ENCODE peak calls at places on chromosomes 11 and 22, in ten cellular contexts. One of them, this sample, is unnamed.
A peak's percentile ranks its signal among the peaks of the same experiment; 100 is the strongest.

GRCh38 chr22:30860176-30861105 is 108.1 kb downstream of the MORC2 start:
- DNase-seq in CD4-positive, alpha-beta T cell: peak; percentile 17
- DNase-seq in PC-3: no peak
- DNase-seq in H9: peak; percentile 20
- DNase-seq in progenitor cell of endocrine pancreas: no peak
- DNase-seq in brain microvascular endothelial cell: no peak
- DNase-seq in kidney: no peak
- DNase-seq in bronchial epithelial cell: no peak
- DNase-seq in HFF-Myc: no peak
- DNase-seq in GM10248: no peak
- DNase-seq in this sample: no peak

GRCh38 chr11:76639621-76640020 is 30.9 kb downstream of the LRRC32 start:
- DNase-seq in CD4-positive, alpha-beta T cell: no peak
- DNase-seq in PC-3: no peak
- DNase-seq in H9: no peak
- DNase-seq in progenitor cell of endocrine pancreas: no peak
- DNase-seq in brain microvascular endothelial cell: no peak
- DNase-seq in kidney: no peak
- DNase-seq in bronchial epithelial cell: no peak
- DNase-seq in HFF-Myc: no peak
- DNase-seq in GM10248: no peak
- DNase-seq in this sample: no peak

GRCh38 chr11:75433443-75433842 is 440 bp upstream of the KLHL35 start:
- DNase-seq in CD4-positive, alpha-beta T cell: no peak
- DNase-seq in PC-3: no peak
- DNase-seq in H9: no peak
- DNase-seq in progenitor cell of endocrine pancreas: no peak
- DNase-seq in brain microvascular endothelial cell: no peak
- DNase-seq in kidney: no peak
- DNase-seq in bronchial epithelial cell: no peak
- DNase-seq in HFF-Myc: no peak
- DNase-seq in GM10248: no peak
- DNase-seq in this sample: no peak

GRCh38 chr11:62439785-62440602 is 21.2 kb downstream of the SCGB1A1 start:
- DNase-seq in CD4-positive, alpha-beta T cell: no peak
- DNase-seq in PC-3: peak; percentile 56
- DNase-seq in H9: no peak
- DNase-seq in progenitor cell of endocrine pancreas: no peak
- DNase-seq in brain microvascular endothelial cell: no peak
- DNase-seq in kidney: no peak
- DNase-seq in bronchial epithelial cell: no peak
- DNase-seq in HFF-Myc: no peak
- DNase-seq in GM10248: no peak
- DNase-seq in this sample: no peak

GRCh38 chr22:49159711-49160110 is 668.0 kb downstream of the BRD1 start:
- DNase-seq in CD4-positive, alpha-beta T cell: no peak
- DNase-seq in PC-3: no peak
- DNase-seq in H9: no peak
- DNase-seq in progenitor cell of endocrine pancreas: no peak
- DNase-seq in brain microvascular endothelial cell: no peak
- DNase-seq in kidney: no peak
- DNase-seq in bronchial epithelial cell: no peak
- DNase-seq in HFF-Myc: no peak
- DNase-seq in GM10248: no peak
- DNase-seq in this sample: no peak

GRCh38 chr11:27214713-27215112 is 148.3 kb downstream of the CCDC34 start:
- DNase-seq in CD4-positive, alpha-beta T cell: no peak
- DNase-seq in PC-3: no peak
- DNase-seq in H9: no peak
- DNase-seq in progenitor cell of endocrine pancreas: no peak
- DNase-seq in brain microvascular endothelial cell: no peak
- DNase-seq in kidney: no peak
- DNase-seq in bronchial epithelial cell: no peak
- DNase-seq in HFF-Myc: no peak
- DNase-seq in GM10248: no peak
- DNase-seq in this sample: no peak

GRCh38 chr22:45129703-45130524 is 33.8 kb upstream of the NUP50 start:
- DNase-seq in CD4-positive, alpha-beta T cell: no peak
- DNase-seq in PC-3: no peak
- DNase-seq in H9: no peak
- DNase-seq in progenitor cell of endocrine pancreas: no peak
- DNase-seq in brain microvascular endothelial cell: no peak
- DNase-seq in kidney: no peak
- DNase-seq in bronchial epithelial cell: peak; percentile 44
- DNase-seq in HFF-Myc: no peak
- DNase-seq in GM10248: peak; percentile 29
- DNase-seq in this sample: no peak

GRCh38 chr11:10267821-10268220 is 26.2 kb downstream of the SBF2 start:
- DNase-seq in CD4-positive, alpha-beta T cell: no peak
- DNase-seq in PC-3: no peak
- DNase-seq in H9: no peak
- DNase-seq in progenitor cell of endocrine pancreas: no peak
- DNase-seq in brain microvascular endothelial cell: no peak
- DNase-seq in kidney: no peak
- DNase-seq in bronchial epithelial cell: no peak
- DNase-seq in HFF-Myc: no peak
- DNase-seq in GM10248: no peak
- DNase-seq in this sample: no peak

DNA sequence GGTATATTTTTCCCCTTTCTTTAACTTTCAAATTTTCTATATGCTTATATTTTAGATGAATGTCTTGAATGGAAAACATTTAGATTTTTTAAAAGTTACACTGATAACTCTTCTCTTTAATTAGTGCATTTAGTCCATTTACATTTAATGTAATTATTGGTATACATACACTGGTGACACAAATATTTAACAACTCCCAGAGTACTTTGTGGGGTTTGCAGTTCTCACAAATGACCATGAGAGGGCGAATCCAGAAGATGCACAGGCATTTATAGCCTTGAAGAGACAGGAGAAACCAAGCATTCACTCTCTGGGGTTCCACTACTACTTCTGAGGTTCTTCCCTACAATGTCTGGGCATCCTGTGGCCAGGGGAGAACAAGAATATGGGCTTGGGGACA is 125.1 kb downstream of the TIMP3 start:
- DNase-seq in CD4-positive, alpha-beta T cell: no peak
- DNase-seq in PC-3: peak; percentile 6
- DNase-seq in H9: peak; percentile 48
- DNase-seq in progenitor cell of endocrine pancreas: no peak
- DNase-seq in brain microvascular endothelial cell: peak; percentile 39
- DNase-seq in kidney: no peak
- DNase-seq in bronchial epithelial cell: peak; percentile 53
- DNase-seq in HFF-Myc: peak; percentile 33
- DNase-seq in GM10248: peak; percentile 29
- DNase-seq in this sample: no peak
- TF ChIP-seq CTCF in CD4-positive, alpha-beta T cell: peak; percentile 23
- TF ChIP-seq CTCF in PC-3: peak; percentile 29
- TF ChIP-seq CTCF in H9: peak; percentile 72
- TF ChIP-seq CTCF in progenitor cell of endocrine pancreas: peak; percentile 58
- TF ChIP-seq CTCF in brain microvascular endothelial cell: peak; percentile 76
- TF ChIP-seq CTCF in kidney: peak; percentile 59
- TF ChIP-seq CTCF in bronchial epithelial cell: peak; percentile 58
- TF ChIP-seq CTCF in HFF-Myc: peak; percentile 69
- TF ChIP-seq CTCF in GM10248: peak; percentile 43
- TF ChIP-seq CTCF in this sample: peak; percentile 37

GRCh38 chr11:133065847-133066485 is 466.3 kb downstream of the OPCML start:
- DNase-seq in CD4-positive, alpha-beta T cell: no peak
- DNase-seq in PC-3: no peak
- DNase-seq in H9: no peak
- DNase-seq in progenitor cell of endocrine pancreas: no peak
- DNase-seq in brain microvascular endothelial cell: no peak
- DNase-seq in kidney: no peak
- DNase-seq in bronchial epithelial cell: no peak
- DNase-seq in HFF-Myc: no peak
- DNase-seq in GM10248: no peak
- DNase-seq in this sample: no peak

GRCh38 chr11:133058501-133058900 is 473.8 kb downstream of the OPCML start:
- DNase-seq in CD4-positive, alpha-beta T cell: no peak
- DNase-seq in PC-3: no peak
- DNase-seq in H9: peak; percentile 57
- DNase-seq in progenitor cell of endocrine pancreas: no peak
- DNase-seq in brain microvascular endothelial cell: no peak
- DNase-seq in kidney: no peak
- DNase-seq in bronchial epithelial cell: no peak
- DNase-seq in HFF-Myc: no peak
- DNase-seq in GM10248: no peak
- DNase-seq in this sample: no peak

GRCh38 chr11:133070053-133070713 is 462.1 kb downstream of the OPCML start:
- DNase-seq in CD4-positive, alpha-beta T cell: no peak
- DNase-seq in PC-3: no peak
- DNase-seq in H9: peak; percentile 52
- DNase-seq in progenitor cell of endocrine pancreas: no peak
- DNase-seq in brain microvascular endothelial cell: no peak
- DNase-seq in kidney: no peak
- DNase-seq in bronchial epithelial cell: no peak
- DNase-seq in HFF-Myc: no peak
- DNase-seq in GM10248: no peak
- DNase-seq in this sample: no peak

GRCh38 chr11:133064961-133065360 is 467.3 kb downstream of the OPCML start:
- DNase-seq in CD4-positive, alpha-beta T cell: no peak
- DNase-seq in PC-3: no peak
- DNase-seq in H9: no peak
- DNase-seq in progenitor cell of endocrine pancreas: no peak
- DNase-seq in brain microvascular endothelial cell: no peak
- DNase-seq in kidney: no peak
- DNase-seq in bronchial epithelial cell: no peak
- DNase-seq in HFF-Myc: no peak
- DNase-seq in GM10248: no peak
- DNase-seq in this sample: no peak

DNA sequence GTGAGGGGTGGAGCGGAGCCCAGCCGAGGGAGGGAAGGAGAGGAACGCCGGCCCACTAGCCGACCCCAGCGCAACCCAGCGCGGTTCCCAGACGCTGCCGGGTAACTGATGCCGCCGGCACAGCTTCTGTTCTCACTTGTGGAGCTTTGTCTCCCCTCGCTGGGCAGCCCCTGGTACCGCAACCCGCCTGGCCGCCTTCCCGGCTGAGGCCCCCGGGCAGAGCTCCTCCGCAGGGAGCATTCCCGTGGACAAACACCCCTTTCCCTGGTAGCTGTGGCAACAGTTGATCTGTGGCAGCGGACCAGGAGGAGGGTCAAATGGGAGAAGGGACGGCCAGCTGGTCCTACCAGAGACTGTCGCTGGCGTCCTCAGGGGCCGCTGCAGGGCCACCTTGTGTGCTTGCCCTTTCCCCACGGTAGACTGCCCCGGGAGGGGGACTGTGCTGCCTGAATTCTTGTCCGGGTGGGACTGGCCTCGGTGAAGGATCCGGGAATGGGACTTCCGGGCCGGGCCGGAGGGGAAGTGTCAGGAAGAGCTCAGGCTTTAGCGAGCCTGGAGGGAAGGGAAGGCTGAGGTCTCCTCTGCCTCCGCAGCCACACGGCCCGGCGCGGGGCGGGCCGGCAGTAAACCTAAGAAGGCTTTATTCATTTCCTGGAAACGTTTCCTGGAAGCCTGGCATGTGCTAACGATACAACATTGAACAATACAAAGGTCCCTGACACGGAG is 468.0 kb downstream of the OPCML start:
- DNase-seq in CD4-positive, alpha-beta T cell: no peak
- DNase-seq in PC-3: no peak
- DNase-seq in H9: peak; percentile 88
- DNase-seq in progenitor cell of endocrine pancreas: peak; percentile 86
- DNase-seq in brain microvascular endothelial cell: peak; percentile 68
- DNase-seq in kidney: peak; percentile 92
- DNase-seq in bronchial epithelial cell: no peak
- DNase-seq in HFF-Myc: no peak
- DNase-seq in GM10248: peak; percentile 27
- DNase-seq in this sample: no peak
- TF ChIP-seq CTCF in CD4-positive, alpha-beta T cell: no peak
- TF ChIP-seq CTCF in PC-3: peak; percentile 9
- TF ChIP-seq CTCF in H9: peak; percentile 96
- TF ChIP-seq CTCF in progenitor cell of endocrine pancreas: peak; percentile 97
- TF ChIP-seq CTCF in brain microvascular endothelial cell: peak; percentile 88
- TF ChIP-seq CTCF in kidney: peak; percentile 78
- TF ChIP-seq CTCF in bronchial epithelial cell: peak; percentile 44
- TF ChIP-seq CTCF in HFF-Myc: peak; percentile 16
- TF ChIP-seq CTCF in GM10248: no peak
- TF ChIP-seq CTCF in this sample: no peak

GRCh38 chr11:101748572-101748971 is 164.8 kb upstream of the TRPC6 start:
- DNase-seq in CD4-positive, alpha-beta T cell: no peak
- DNase-seq in PC-3: no peak
- DNase-seq in H9: no peak
- DNase-seq in progenitor cell of endocrine pancreas: no peak
- DNase-seq in brain microvascular endothelial cell: no peak
- DNase-seq in kidney: no peak
- DNase-seq in bronchial epithelial cell: no peak
- DNase-seq in HFF-Myc: no peak
- DNase-seq in GM10248: no peak
- DNase-seq in this sample: no peak
- TF ChIP-seq CTCF in CD4-positive, alpha-beta T cell: no peak
- TF ChIP-seq CTCF in PC-3: no peak
- TF ChIP-seq CTCF in H9: no peak
- TF ChIP-seq CTCF in progenitor cell of endocrine pancreas: no peak
- TF ChIP-seq CTCF in brain microvascular endothelial cell: no peak
- TF ChIP-seq CTCF in kidney: no peak
- TF ChIP-seq CTCF in bronchial epithelial cell: no peak
- TF ChIP-seq CTCF in HFF-Myc: no peak
- TF ChIP-seq CTCF in GM10248: no peak
- TF ChIP-seq CTCF in this sample: no peak

GRCh38 chr11:1049911-1050580 is 13.5 kb upstream of the MUC6 start:
- DNase-seq in CD4-positive, alpha-beta T cell: no peak
- DNase-seq in PC-3: no peak
- DNase-seq in H9: no peak
- DNase-seq in progenitor cell of endocrine pancreas: no peak
- DNase-seq in brain microvascular endothelial cell: no peak
- DNase-seq in kidney: peak; percentile 77
- DNase-seq in bronchial epithelial cell: no peak
- DNase-seq in HFF-Myc: no peak
- DNase-seq in GM10248: no peak
- DNase-seq in this sample: no peak

GRCh38 chr11:1053121-1053901 is 16.8 kb upstream of the MUC6 start:
- DNase-seq in CD4-positive, alpha-beta T cell: no peak
- DNase-seq in PC-3: peak; percentile 27
- DNase-seq in H9: no peak
- DNase-seq in progenitor cell of endocrine pancreas: no peak
- DNase-seq in brain microvascular endothelial cell: no peak
- DNase-seq in kidney: peak; percentile 72
- DNase-seq in bronchial epithelial cell: no peak
- DNase-seq in HFF-Myc: no peak
- DNase-seq in GM10248: no peak
- DNase-seq in this sample: peak; percentile 48

GRCh38 chr11:1052133-1053011 is 15.9 kb upstream of the MUC6 start:
- DNase-seq in CD4-positive, alpha-beta T cell: no peak
- DNase-seq in PC-3: no peak
- DNase-seq in H9: no peak
- DNase-seq in progenitor cell of endocrine pancreas: no peak
- DNase-seq in brain microvascular endothelial cell: no peak
- DNase-seq in kidney: peak; percentile 73
- DNase-seq in bronchial epithelial cell: no peak
- DNase-seq in HFF-Myc: no peak
- DNase-seq in GM10248: no peak
- DNase-seq in this sample: peak; percentile 43

GRCh38 chr11:1050581-1051355 is 14.2 kb upstream of the MUC6 start:
- DNase-seq in CD4-positive, alpha-beta T cell: peak; percentile 76
- DNase-seq in PC-3: peak; percentile 87
- DNase-seq in H9: peak; percentile 81
- DNase-seq in progenitor cell of endocrine pancreas: peak; percentile 71
- DNase-seq in brain microvascular endothelial cell: peak; percentile 23
- DNase-seq in kidney: peak; percentile 87
- DNase-seq in bronchial epithelial cell: peak; percentile 76
- DNase-seq in HFF-Myc: peak; percentile 12
- DNase-seq in GM10248: peak; percentile 93
- DNase-seq in this sample: peak; percentile 59

DNA sequence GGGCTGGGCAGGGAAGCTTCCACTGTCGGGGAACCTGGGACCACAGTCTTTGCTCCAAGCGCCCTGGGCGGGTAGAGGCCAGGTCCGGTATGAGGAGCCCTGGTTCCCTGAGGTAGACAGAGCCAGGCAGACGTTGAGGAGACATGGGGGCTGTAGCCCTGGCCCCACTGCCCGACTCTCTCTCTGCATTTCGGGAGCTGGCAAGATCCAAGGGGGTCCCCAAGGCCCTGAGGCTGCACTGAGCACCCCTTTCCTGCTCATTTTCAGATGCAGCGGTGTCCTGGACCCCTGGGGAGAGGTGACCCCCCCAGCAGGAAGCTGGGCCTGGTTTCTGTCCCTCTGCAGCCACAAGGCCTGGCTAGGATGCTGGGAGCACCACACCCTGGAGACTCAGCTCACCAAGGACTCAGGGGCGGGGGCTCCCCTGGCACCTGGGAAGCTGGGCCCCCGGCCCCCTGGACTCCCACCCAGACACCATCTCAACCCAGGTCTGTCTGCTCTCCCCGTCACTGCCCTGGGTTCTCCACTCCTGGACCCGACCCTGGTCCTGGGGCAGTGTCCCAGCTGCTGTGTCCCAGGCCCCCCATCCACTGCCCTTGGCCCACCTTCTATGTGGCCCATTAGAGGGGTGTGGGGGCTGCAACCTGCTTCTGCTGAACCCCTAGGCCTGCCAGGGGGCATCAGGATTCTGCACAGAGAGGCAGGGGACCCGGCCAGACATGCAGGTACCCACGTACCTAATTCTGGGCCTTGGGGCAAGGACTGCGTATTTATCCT is 15.0 kb upstream of the MUC6 start:
- DNase-seq in CD4-positive, alpha-beta T cell: no peak
- DNase-seq in PC-3: no peak
- DNase-seq in H9: no peak
- DNase-seq in progenitor cell of endocrine pancreas: no peak
- DNase-seq in brain microvascular endothelial cell: no peak
- DNase-seq in kidney: peak; percentile 64
- DNase-seq in bronchial epithelial cell: no peak
- DNase-seq in HFF-Myc: no peak
- DNase-seq in GM10248: no peak
- DNase-seq in this sample: peak; percentile 42
- TF ChIP-seq CTCF in CD4-positive, alpha-beta T cell: no peak
- TF ChIP-seq CTCF in PC-3: no peak
- TF ChIP-seq CTCF in H9: no peak
- TF ChIP-seq CTCF in progenitor cell of endocrine pancreas: no peak
- TF ChIP-seq CTCF in brain microvascular endothelial cell: no peak
- TF ChIP-seq CTCF in kidney: no peak
- TF ChIP-seq CTCF in bronchial epithelial cell: no peak
- TF ChIP-seq CTCF in HFF-Myc: no peak
- TF ChIP-seq CTCF in GM10248: no peak
- TF ChIP-seq CTCF in this sample: peak; percentile 19

This sample was measured in CD14-positive monocyte.